ENCODE peak calls at places on chromosomes 12 and 14, in nine cellular contexts. R is iris pigment epithelial cell, H is KBM-7, P is activated T-cell treated with anti-CD3 and anti-CD28 coated beads for 48 hours, O is GM12864, T is fibroblast of the conjunctiva, K is left cardiac atrium, Y is islet precursor cell, Q is HT1080. S is an unnamed sample.

GRCh38 chr12:78181544-78182162 is 351.0 kb downstream of the NAV3 start:
- DNase-seq in Q (no peak), R (peak), Y (no peak), T (peak), H (peak), P (no peak), O (no peak), K (no peak), S (no peak)

GRCh38 chr12:72610854-72611358 is 338.7 kb downstream of the TRHDE start:
- DNase-seq in Y (no peak), Q (no peak), O (no peak), P (no peak), H (no peak), K (no peak), T (no peak), R (no peak), S (no peak)

GRCh38 chr12:108649668-108650067 is 16.0 kb upstream of the SELPLG start:
- DNase-seq in Y (peak), R (peak), O (no peak), P (no peak), H (no peak), K (no peak), Q (peak), T (no peak), S (no peak)

GRCh38 chr14:74018029-74018703 is 922 bp downstream of the ENTPD5 start:
- DNase-seq in P (no peak), R (peak), Q (peak), T (peak), Y (no peak), O (no peak), H (no peak), K (no peak), S (peak)

GRCh38 chr12:27966870-27967269 is 5.7 kb downstream of the PTHLH start:
- DNase-seq in Q (peak), Y (peak), K (no peak), O (no peak), H (no peak), R (peak), P (no peak), T (peak), S (no peak)

GRCh38 chr14:91326514-91326832 is 82.0 kb upstream of the GPR68 start:
- DNase-seq in H (no peak), Y (no peak), O (no peak), Q (no peak), T (no peak), R (no peak), K (no peak), P (no peak), S (no peak)

GRCh38 chr12:105204916-105205315 is 31.1 kb downstream of the APPL2 start:
- DNase-seq in R (peak), Y (peak), T (peak), H (no peak), O (no peak), Q (peak), P (peak), K (no peak), S (no peak)

GRCh38 chr12:107475900-107476299 is 209.7 kb upstream of the PWP1 start:
- DNase-seq in H (no peak), O (no peak), K (no peak), Y (no peak), P (no peak), R (no peak), T (no peak), Q (no peak), S (no peak)

GRCh38 chr12:122125452-122126341 is 47.1 kb downstream of the MLXIP start:
- DNase-seq in H (no peak), P (no peak), O (no peak), Y (no peak), K (no peak), T (no peak), Q (no peak), R (no peak), S (no peak)

GRCh38 chr14:104554088-104554607 is 25.4 kb upstream of the C14orf180 start:
- DNase-seq in T (no peak), P (no peak), O (no peak), K (no peak), Y (peak), R (no peak), H (no peak), Q (no peak), S (no peak)

GRCh38 chr12:29518407-29518806 is 20.9 kb upstream of the OVCH1 start:
- DNase-seq in P (no peak), Y (no peak), H (no peak), T (no peak), O (no peak), R (no peak), K (no peak), Q (no peak), S (no peak)

GRCh38 chr12:116539905-116540482 is 19.2 kb upstream of the MAP1LC3B2 start:
- DNase-seq in Y (peak), H (peak), T (peak), K (no peak), Q (peak), O (no peak), P (no peak), R (peak), S (no peak)

GRCh38 chr12:15049456-15050153 is 76.8 kb downstream of the PDE6H start:
- DNase-seq in R (no peak), Q (no peak), T (no peak), O (no peak), H (no peak), Y (no peak), P (no peak), K (no peak), S (no peak)